ENCODE peak calls at places on chromosome 7, in nine cellular contexts. O is tibial artery; E is anterior cingulate cortex; H is NCI-H2081; L is stimulated activated CD8-positive, alpha-beta memory T cell treated with anti-CD3 and anti-CD28 coated beads, Interleukin-4, amount 100 ng/mL, for 48 hours; W is posterior cingulate gyrus; A is MCF 10A; I is stimulated activated CD4-positive, alpha-beta T cell treated with anti-CD3 and anti-CD28 coated beads, TNF-alpha, amount 100 ng/mL, for 24 hours; R is fibroblast of gingiva. P is an unnamed sample.

GRCh38 chr7:72152171-72153131 is 259.7 kb downstream of the CALN1 start:
- DNase-seq in O (no peak), E (peak; percentile 43), H (no peak), L (no peak), W (peak; percentile 25), A (no peak), I (no peak), R (no peak), P (no peak)

GRCh38 chr7:148721390-148721789 is 22.7 kb downstream of the CUL1 start:
- DNase-seq in O (no peak), E (no peak), H (no peak), L (no peak), W (no peak), A (no peak), I (no peak), R (no peak), P (no peak)

GRCh38 chr7:140201393-140201792 is 24.6 kb upstream of the KDM7A start:
- DNase-seq in O (no peak), E (no peak), H (no peak), L (no peak), W (no peak), A (no peak), I (no peak), R (no peak), P (no peak)

GRCh38 chr7:103148994-103149807 is at the start of gene NAPEPLD:
- DNase-seq in O (peak; percentile 88), E (peak; percentile 91), H (peak; percentile 94), L (peak; percentile 75), W (peak; percentile 84), A (peak; percentile 82), I (peak; percentile 65), R (peak; percentile 91), P (peak; percentile 93)

GRCh38 chr7:140384894-140385650 is 13.3 kb downstream of the SLC37A3 start:
- DNase-seq in O (no peak), E (no peak), H (no peak), L (peak; percentile 1), W (no peak), A (no peak), I (no peak), R (no peak), P (no peak)

GRCh38 chr7:45402480-45403218 is 171.5 kb upstream of the ADCY1 start:
- DNase-seq in O (no peak), E (no peak), H (no peak), L (no peak), W (no peak), A (peak; percentile 71), I (no peak), R (peak; percentile 68), P (no peak)

GRCh38 chr7:94875221-94875620 is 32.2 kb upstream of the PPP1R9A start:
- DNase-seq in O (no peak), E (no peak), H (no peak), L (no peak), W (no peak), A (no peak), I (no peak), R (no peak), P (no peak)

GRCh38 chr7:139431459-139431858 is 52.0 kb downstream of the KLRG2 start:
- DNase-seq in O (no peak), E (peak; percentile 17), H (no peak), L (no peak), W (no peak), A (no peak), I (no peak), R (no peak), P (no peak)

GRCh38 chr7:95311389-95311788 is 12.9 kb downstream of the PON1 start:
- DNase-seq in O (no peak), E (no peak), H (no peak), L (no peak), W (no peak), A (no peak), I (no peak), R (no peak), P (no peak)

GRCh38 chr7:108268200-108268820 is 138.1 kb upstream of the LAMB4 start:
- DNase-seq in O (no peak), E (no peak), H (no peak), L (no peak), W (no peak), A (no peak), I (no peak), R (no peak), P (no peak)

GRCh38 chr7:101936612-101937231 is 119.3 kb downstream of the CUX1 start:
- DNase-seq in O (peak; percentile 30), E (no peak), H (no peak), L (no peak), W (no peak), A (no peak), I (no peak), R (peak; percentile 49), P (peak; percentile 70)

GRCh38 chr7:25636871-25637283 is 408.6 kb upstream of the NPVF start:
- DNase-seq in O (peak; percentile 31), E (no peak), H (no peak), L (no peak), W (no peak), A (no peak), I (no peak), R (no peak), P (peak; percentile 17)

GRCh38 chr7:80997841-80998240 is 79.0 kb upstream of the SEMA3C start:
- DNase-seq in O (no peak), E (no peak), H (no peak), L (no peak), W (no peak), A (no peak), I (no peak), R (no peak), P (no peak)

GRCh38 chr7:25263292-25263691 is 35.0 kb upstream of the NPVF start:
- DNase-seq in O (no peak), E (no peak), H (no peak), L (no peak), W (no peak), A (peak; percentile 21), I (no peak), R (no peak), P (no peak)

GRCh38 chr7:4814463-4814862 is 39.0 kb downstream of the AP5Z1 start:
- DNase-seq in O (no peak), E (no peak), H (no peak), L (no peak), W (no peak), A (no peak), I (no peak), R (no peak), P (no peak)

GRCh38 chr7:2821161-2821841 is 22.8 kb downstream of the GNA12 start:
- DNase-seq in O (no peak), E (no peak), H (peak; percentile 88), L (no peak), W (no peak), A (peak; percentile 85), I (no peak), R (peak; percentile 78), P (no peak)

P was measured in mucosa of descending colon.